ENCODE peak calls at places on chromosomes 13 and 19, in six cellular contexts. B is AG09319, P is astrocyte, V is AG09309, N is WTC11, M is esophagus squamous epithelium. J is an unnamed sample.

GRCh38 chr19:41707502-41707812 is 969 bp upstream of the CEACAM5 start:
- DNase-seq in B (no peak), P (no peak), V (no peak), N (peak; percentile 24), M (no peak), J (no peak)

GRCh38 chr19:50415661-50416033 is 3.1 kb upstream of the SPIB start:
- DNase-seq in B (no peak), P (no peak), V (no peak), N (no peak), M (peak; percentile 51), J (no peak)

GRCh38 chr13:26412263-26412662 is 145.2 kb upstream of the WASF3 start:
- DNase-seq in B (no peak), P (no peak), V (no peak), N (no peak), M (no peak), J (no peak)

GRCh38 chr13:75482070-75482819 is at the start of gene TBC1D4:
- DNase-seq in B (peak; percentile 67), P (peak; percentile 82), V (peak; percentile 62), N (peak; percentile 93), M (peak; percentile 22), J (peak; percentile 49)

GRCh38 chr13:19985219-19985556 is 26.7 kb downstream of the ZMYM2 start:
- DNase-seq in B (no peak), P (no peak), V (no peak), N (no peak), M (no peak), J (no peak)

GRCh38 chr19:53193534-53194222 is 520 bp upstream of the ZNF665 start:
- DNase-seq in B (no peak), P (no peak), V (no peak), N (no peak), M (no peak), J (no peak)

GRCh38 chr13:72390909-72391308 is 336.5 kb downstream of the MZT1 start:
- DNase-seq in B (no peak), P (peak; percentile 44), V (no peak), N (no peak), M (no peak), J (no peak)

GRCh38 chr13:75417647-75418046 is 64.3 kb downstream of the TBC1D4 start:
- DNase-seq in B (no peak), P (no peak), V (no peak), N (no peak), M (no peak), J (no peak)

GRCh38 chr13:74191036-74191809 is 57.0 kb upstream of the KLF12 start:
- DNase-seq in B (no peak), P (peak; percentile 33), V (no peak), N (no peak), M (no peak), J (no peak)

GRCh38 chr19:2989236-2989946 is 12.0 kb downstream of the TLE6 start:
- DNase-seq in B (no peak), P (no peak), V (no peak), N (no peak), M (no peak), J (no peak)

GRCh38 chr19:17127671-17128070 is 52.1 kb downstream of the MYO9B start:
- DNase-seq in B (no peak), P (no peak), V (no peak), N (no peak), M (no peak), J (no peak)

GRCh38 chr19:55283548-55284393 is at the start of gene BRSK1:
- DNase-seq in B (peak; percentile 16), P (peak; percentile 30), V (no peak), N (peak; percentile 84), M (no peak), J (no peak)

GRCh38 chr13:80737513-80737912 is 396.6 kb upstream of the SPRY2 start:
- DNase-seq in B (no peak), P (no peak), V (no peak), N (no peak), M (no peak), J (no peak)

GRCh38 chr13:27997904-27998522 is 9.5 kb upstream of the URAD start:
- DNase-seq in B (no peak), P (no peak), V (no peak), N (peak; percentile 76), M (no peak), J (no peak)

GRCh38 chr13:111852701-111853100 is 214.2 kb upstream of the SOX1 start:
- DNase-seq in B (no peak), P (no peak), V (no peak), N (no peak), M (no peak), J (no peak)

GRCh38 chr13:35714096-35714495 is 237.6 kb upstream of the MAB21L1 start:
- DNase-seq in B (no peak), P (no peak), V (no peak), N (no peak), M (no peak), J (no peak)

GRCh38 chr19:38792250-38793111 is 3.5 kb downstream of the LGALS7B start:
- DNase-seq in B (no peak), P (no peak), V (no peak), N (peak; percentile 82), M (no peak), J (no peak)

GRCh38 chr13:21823949-21824348 is 153.1 kb downstream of the FGF9 start:
- DNase-seq in B (no peak), P (no peak), V (no peak), N (no peak), M (no peak), J (no peak)

GRCh38 chr13:21822029-21822428 is 151.2 kb downstream of the FGF9 start:
- DNase-seq in B (no peak), P (no peak), V (no peak), N (no peak), M (no peak), J (no peak)

GRCh38 chr13:21825186-21825585 is 154.3 kb downstream of the FGF9 start:
- DNase-seq in B (no peak), P (no peak), V (no peak), N (no peak), M (no peak), J (no peak)

GRCh38 chr13:21825801-21826200 is 154.9 kb downstream of the FGF9 start:
- DNase-seq in B (no peak), P (no peak), V (no peak), N (no peak), M (no peak), J (no peak)

GRCh38 chr13:21823416-21823815 is 152.5 kb downstream of the FGF9 start:
- DNase-seq in B (no peak), P (no peak), V (no peak), N (no peak), M (no peak), J (no peak)
- TF ChIP-seq CTCF in B (no peak), P (no peak), V (no peak), N (no peak), M (no peak), J (no peak)

GRCh38 chr13:79716191-79716590 is 235.2 kb downstream of the NDFIP2 start:
- DNase-seq in B (no peak), P (no peak), V (no peak), N (no peak), M (no peak), J (no peak)
- TF ChIP-seq CTCF in B (no peak), P (no peak), V (no peak), N (no peak), M (no peak), J (no peak)

GRCh38 chr19:8208710-8209110 is 460 bp upstream of the CERS4 start:
- DNase-seq in B (no peak), P (no peak), V (no peak), N (no peak), M (no peak), J (no peak)

GRCh38 chr19:8212212-8212611 is 3.0 kb downstream of the CERS4 start:
- DNase-seq in B (no peak), P (no peak), V (no peak), N (no peak), M (no peak), J (no peak)

GRCh38 chr19:8209111-8209964 is at the start of gene CERS4:
- DNase-seq in B (no peak), P (peak; percentile 15), V (no peak), N (peak; percentile 92), M (peak; percentile 42), J (no peak)

GRCh38 chr19:8209965-8210659 is 942 bp downstream of the CERS4 start:
- DNase-seq in B (no peak), P (no peak), V (no peak), N (no peak), M (no peak), J (no peak)

DNA sequence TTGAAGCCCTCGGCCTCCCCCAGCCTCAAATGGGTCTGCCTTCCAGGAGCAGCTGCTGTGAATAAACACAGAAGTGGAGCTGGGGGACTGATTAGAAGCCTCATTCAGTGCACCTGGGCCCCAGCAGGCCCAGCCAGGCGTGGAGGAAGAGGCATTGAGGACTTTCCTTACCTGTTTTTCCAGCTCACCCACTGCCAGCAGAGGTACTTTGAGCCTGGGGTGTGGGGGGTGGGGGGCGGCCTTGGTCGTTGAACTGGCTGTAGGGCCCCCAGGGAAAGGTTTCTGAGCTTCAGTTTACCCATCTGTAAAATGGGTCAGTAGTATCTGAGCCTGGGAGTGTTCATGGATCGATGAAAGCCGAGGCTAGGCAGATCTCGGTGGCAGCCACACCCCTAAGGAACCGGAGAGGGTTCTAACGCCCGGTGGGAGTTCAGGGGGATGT is 1.5 kb downstream of the CERS4 start:
- DNase-seq in B (no peak), P (no peak), V (no peak), N (no peak), M (no peak), J (no peak)
- TF ChIP-seq CTCF in B (no peak), P (no peak), V (no peak), N (no peak), M (no peak), J (no peak)

GRCh38 chr13:79409828-79410227 is 3.8 kb upstream of the RBM26 start:
- DNase-seq in B (no peak), P (no peak), V (no peak), N (no peak), M (no peak), J (no peak)
- TF ChIP-seq CTCF in B (no peak), P (no peak), V (no peak), N (no peak), M (no peak), J (no peak)

DNA sequence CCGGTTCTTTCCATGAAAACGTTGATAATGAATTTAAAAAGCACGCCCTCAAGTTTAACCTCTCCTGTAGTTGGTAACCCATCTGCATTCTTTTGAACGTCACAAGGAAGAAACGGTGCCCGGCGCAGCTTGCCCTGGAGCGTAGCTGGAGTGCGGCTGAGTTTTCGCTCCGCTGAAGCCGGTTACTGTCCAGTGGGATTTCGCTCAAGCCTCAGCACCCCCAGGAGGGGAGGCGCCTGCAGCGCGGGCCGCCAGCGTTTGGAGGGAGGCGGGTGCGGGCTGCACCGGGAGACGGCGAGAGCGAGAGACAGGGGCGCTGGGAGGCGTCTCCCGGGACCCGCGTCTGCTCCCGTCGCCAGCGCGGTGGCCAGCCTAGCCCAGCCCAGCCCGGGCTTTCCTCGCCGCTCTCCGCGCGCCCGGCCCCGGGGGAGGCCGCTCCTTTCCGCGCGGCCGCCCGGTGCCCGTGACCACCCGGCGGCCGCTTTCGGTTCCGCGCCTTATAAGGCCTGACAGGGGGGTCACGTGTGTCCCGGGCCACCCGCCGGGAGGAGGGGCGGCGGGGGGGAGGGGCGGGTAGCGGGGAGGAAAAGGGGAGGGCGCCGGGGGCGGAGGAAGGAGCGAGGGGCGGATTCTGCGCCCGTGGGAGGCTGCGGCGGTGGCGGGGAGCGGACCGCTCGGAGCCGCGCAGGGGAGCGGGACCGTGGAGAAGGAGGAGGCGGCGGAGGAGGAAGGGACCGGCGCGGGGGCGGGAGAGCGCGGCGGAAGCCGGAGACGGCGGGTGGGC is 8.3 kb upstream of the DGKH start:
- DNase-seq in B (peak; percentile 76), P (peak; percentile 80), V (peak; percentile 52), N (peak; percentile 73), M (peak; percentile 48), J (peak; percentile 78)
- TF ChIP-seq CTCF in B (no peak), P (no peak), V (no peak), N (no peak), M (no peak), J (no peak)